ENCODE peak calls at places on chromosomes 12 and 14, in six cellular contexts. A, B, G, M, H and P are unnamed samples.

GRCh38 chr12:115752913-115753726 is 524.4 kb downstream of the MED13L start:
- DNase-seq in A (no peak), B (no peak), G (peak), M (no peak), H (peak), P (peak)

GRCh38 chr14:92794961-92795360 is 856 bp downstream of the GOLGA5 start:
- DNase-seq in A (no peak), B (no peak), G (no peak), M (no peak), H (no peak), P (no peak)

GRCh38 chr12:77751939-77752338 is 78.8 kb upstream of the NAV3 start:
- DNase-seq in A (no peak), B (no peak), G (no peak), M (no peak), H (peak), P (no peak)

GRCh38 chr14:56294125-56294524 is 175.9 kb downstream of the PELI2 start:
- DNase-seq in A (no peak), B (no peak), G (no peak), M (no peak), H (no peak), P (peak)

GRCh38 chr12:39300799-39301198 is 142.1 kb downstream of the KIF21A start:
- DNase-seq in A (no peak), B (no peak), G (no peak), M (no peak), H (peak), P (no peak)

GRCh38 chr14:67636361-67636919 is 16.7 kb downstream of the ARG2 start:
- DNase-seq in A (no peak), B (no peak), G (no peak), M (no peak), H (no peak), P (no peak)

GRCh38 chr12:131677699-131678098 is 33.2 kb upstream of the SFSWAP start:
- DNase-seq in A (no peak), B (no peak), G (no peak), M (no peak), H (no peak), P (no peak)

GRCh38 chr12:68403711-68404110 is 71.5 kb upstream of the MDM1 start:
- DNase-seq in A (no peak), B (no peak), G (no peak), M (no peak), H (no peak), P (no peak)

GRCh38 chr14:71355324-71356201 is 448.3 kb downstream of the PCNX1 start:
- DNase-seq in A (no peak), B (no peak), G (no peak), M (no peak), H (no peak), P (no peak)

GRCh38 chr12:111437816-111438454 is 32.2 kb downstream of the SH2B3 start:
- DNase-seq in A (no peak), B (no peak), G (peak), M (no peak), H (no peak), P (no peak)

GRCh38 chr14:88547386-88547780 is 7.4 kb downstream of the PTPN21 start:
- DNase-seq in A (no peak), B (no peak), G (no peak), M (no peak), H (no peak), P (no peak)

GRCh38 chr14:24335461-24336146 is 733 bp upstream of the ADCY4 start:
- DNase-seq in A (no peak), B (no peak), G (no peak), M (no peak), H (no peak), P (no peak)